ENCODE peak calls at places on chromosome 5, in five cellular contexts. N is HFF-Myc; S is caudate nucleus; R is activated CD8-positive, alpha-beta T cell treated with anti-CD3 and anti-CD28 coated beads for 36 hours; L is cerebellar cortex. M is an unnamed sample.

GRCh38 chr5:38605610-38606009 is 49.2 kb upstream of the LIFR start:
- DNase-seq in N (no peak), L (no peak), S (no peak), R (no peak), M (no peak)

GRCh38 chr5:59171131-59171530 is 588.3 kb downstream of the RAB3C start:
- DNase-seq in S (no peak), R (peak), N (no peak), L (no peak), M (no peak)

GRCh38 chr5:83306572-83307241 is 164.8 kb upstream of the VCAN start:
- DNase-seq in L (no peak), S (no peak), R (peak), N (peak), M (peak)

GRCh38 chr5:73945505-73945904 is 319.5 kb downstream of the ARHGEF28 start:
- DNase-seq in R (peak), L (no peak), N (no peak), S (no peak), M (no peak)

GRCh38 chr5:39353714-39354399 is 10.4 kb downstream of the C9 start:
- DNase-seq in N (no peak), L (no peak), S (no peak), R (no peak), M (no peak)

GRCh38 chr5:3230941-3231340 is 364.7 kb upstream of the IRX1 start:
- DNase-seq in R (no peak), L (no peak), S (no peak), N (no peak), M (no peak)

GRCh38 chr5:68216737-68217231 is 1.2 kb downstream of the PIK3R1 start:
- DNase-seq in N (no peak), R (no peak), S (no peak), L (peak), M (peak)

GRCh38 chr5:106862450-106863193 is 808.1 kb downstream of the EFNA5 start:
- DNase-seq in R (no peak), N (peak), S (no peak), L (no peak), M (no peak)

GRCh38 chr5:154447074-154447725 is 1.4 kb downstream of the SAP30L start:
- DNase-seq in R (no peak), N (no peak), L (no peak), S (no peak), M (no peak)

GRCh38 chr5:154945695-154946301 is 4.9 kb downstream of the MRPL22 start:
- DNase-seq in R (no peak), S (no peak), L (peak), N (no peak), M (peak)

GRCh38 chr5:143056331-143056689 is 286.1 kb downstream of the ARHGAP26 start:
- DNase-seq in R (no peak), N (no peak), S (no peak), L (no peak), M (no peak)

GRCh38 chr5:96439477-96440184 is 6.6 kb upstream of the PCSK1 start:
- DNase-seq in S (no peak), L (no peak), R (peak), N (no peak), M (peak)

GRCh38 chr5:132162945-132163344 is 64.7 kb downstream of the P4HA2 start:
- DNase-seq in L (no peak), R (no peak), S (no peak), N (no peak), M (no peak)

GRCh38 chr5:89850516-89850865 is 559.1 kb downstream of the CETN3 start:
- DNase-seq in L (no peak), S (no peak), R (no peak), N (no peak), M (no peak)

GRCh38 chr5:147636585-147636984 is 126.7 kb upstream of the DPYSL3 start:
- DNase-seq in R (no peak), N (no peak), L (no peak), S (no peak), M (no peak)

GRCh38 chr5:150159741-150160179 is 4.1 kb upstream of the PDGFRB start:
- DNase-seq in L (no peak), N (no peak), S (no peak), R (no peak), M (peak)

GRCh38 chr5:2748841-2749513 is 2.5 kb downstream of the IRX2 start:
- DNase-seq in R (no peak), S (no peak), N (no peak), L (no peak), M (no peak)

GRCh38 chr5:17154211-17154996 is 63.0 kb upstream of the BASP1 start:
- DNase-seq in R (no peak), L (no peak), S (no peak), N (no peak), M (no peak)

GRCh38 chr5:388266-389196 is 54.4 kb upstream of the EXOC3 start:
- DNase-seq in L (no peak), S (no peak), R (no peak), N (no peak), M (peak)

GRCh38 chr5:145931718-145932117 is 4.7 kb upstream of the SH3RF2 start:
- DNase-seq in L (no peak), R (no peak), S (no peak), N (no peak), M (no peak)

GRCh38 chr5:179264053-179264540 is 81.2 kb downstream of the ADAMTS2 start:
- DNase-seq in N (no peak), R (no peak), S (no peak), L (no peak), M (no peak)

GRCh38 chr5:76816110-76816831 is 2.6 kb upstream of the F2RL1 start:
- DNase-seq in L (no peak), S (no peak), N (no peak), R (no peak), M (no peak)

GRCh38 chr5:149831492-149831891 is 101.4 kb downstream of the PPARGC1B start:
- DNase-seq in R (peak), N (no peak), L (no peak), S (no peak), M (peak)

GRCh38 chr5:73757421-73757820 is 131.4 kb downstream of the ARHGEF28 start:
- DNase-seq in R (no peak), S (no peak), N (no peak), L (no peak), M (no peak)

GRCh38 chr5:151179489-151179840 is 21.9 kb upstream of the ANXA6 start:
- DNase-seq in R (no peak), N (no peak), S (no peak), L (no peak), M (no peak)

GRCh38 chr5:128644863-128645262 is 106.8 kb upstream of the FBN2 start:
- DNase-seq in N (no peak), R (no peak), S (no peak), L (no peak), M (no peak)

GRCh38 chr5:33049298-33049697 is 338.2 kb downstream of the NPR3 start:
- DNase-seq in S (no peak), N (no peak), R (no peak), L (no peak), M (no peak)

GRCh38 chr5:176662371-176663333 is 15.4 kb downstream of the TSPAN17 start:
- DNase-seq in N (no peak), S (no peak), R (no peak), L (no peak), M (no peak)

GRCh38 chr5:167573274-167574127 is 717.9 kb upstream of the WWC1 start:
- DNase-seq in S (peak), N (no peak), L (peak), R (no peak), M (no peak)

GRCh38 chr5:57818397-57818796 is 335.8 kb upstream of the ACTBL2 start:
- DNase-seq in R (no peak), S (no peak), N (no peak), L (no peak), M (no peak)

GRCh38 chr5:55714749-55715148 is 2.6 kb upstream of the SLC38A9 start:
- DNase-seq in N (no peak), S (no peak), L (no peak), R (no peak), M (no peak)

GRCh38 chr5:172442592-172442991 is 11.7 kb downstream of the SH3PXD2B start:
- DNase-seq in S (no peak), R (no peak), L (no peak), N (no peak), M (no peak)

GRCh38 chr5:180137401-180138213 is 66.0 kb upstream of the RNF130 start:
- DNase-seq in R (no peak), L (no peak), N (no peak), S (no peak), M (no peak)

GRCh38 chr5:9699681-9700080 is 69.5 kb upstream of the TAS2R1 start:
- DNase-seq in S (no peak), R (no peak), L (no peak), N (no peak), M (no peak)

GRCh38 chr5:74801941-74802340 is 34.9 kb downstream of the NSA2 start:
- DNase-seq in L (no peak), N (no peak), S (no peak), R (no peak), M (no peak)

GRCh38 chr5:179759961-179760541 is 27.4 kb downstream of the MAML1 start:
- DNase-seq in N (no peak), S (no peak), L (no peak), R (peak), M (peak)

GRCh38 chr5:157431544-157432200 is 28.3 kb upstream of the NIPAL4 start:
- DNase-seq in L (peak), N (peak), R (peak), S (no peak), M (peak)

M was measured in GM10248.